ENCODE peak calls at places on chromosomes 6 and 20, in seven cellular contexts. One of them, this sample, is unnamed.

GRCh38 chr20:24651171-24651972 is 181.9 kb downstream of the SYNDIG1 start:
- DNase-seq in fibroblast of mammary gland: peak; percentile 94
- DNase-seq in GM12878: no peak
- DNase-seq in left ventricle myocardium inferior: no peak
- DNase-seq in GM13977: no peak
- DNase-seq in progenitor cell of endocrine pancreas: no peak
- DNase-seq in activated CD8-positive, alpha-beta T cell treated with anti-CD3 and anti-CD28 coated beads for 36 hours: no peak
- DNase-seq in this sample: no peak

GRCh38 chr6:53925891-53926290 is 131.1 kb downstream of the LRRC1 start:
- DNase-seq in activated CD8-positive, alpha-beta T cell treated with anti-CD3 and anti-CD28 coated beads for 36 hours: no peak
- DNase-seq in GM13977: no peak
- DNase-seq in progenitor cell of endocrine pancreas: no peak
- DNase-seq in GM12878: no peak
- DNase-seq in fibroblast of mammary gland: no peak
- DNase-seq in left ventricle myocardium inferior: no peak
- DNase-seq in this sample: no peak

GRCh38 chr6:169725270-169726048 is 1.2 kb upstream of the PHF10 start:
- DNase-seq in GM13977: no peak
- DNase-seq in GM12878: no peak
- DNase-seq in left ventricle myocardium inferior: peak; percentile 29
- DNase-seq in progenitor cell of endocrine pancreas: peak; percentile 30
- DNase-seq in fibroblast of mammary gland: peak; percentile 93
- DNase-seq in activated CD8-positive, alpha-beta T cell treated with anti-CD3 and anti-CD28 coated beads for 36 hours: peak; percentile 55
- DNase-seq in this sample: no peak

GRCh38 chr6:31729515-31729978 is 448 bp upstream of the DDAH2 start:
- DNase-seq in left ventricle myocardium inferior: peak; percentile 94
- DNase-seq in GM12878: peak; percentile 35
- DNase-seq in GM13977: peak; percentile 87
- DNase-seq in progenitor cell of endocrine pancreas: peak; percentile 75
- DNase-seq in fibroblast of mammary gland: peak; percentile 88
- DNase-seq in activated CD8-positive, alpha-beta T cell treated with anti-CD3 and anti-CD28 coated beads for 36 hours: peak; percentile 84
- DNase-seq in this sample: peak; percentile 83

GRCh38 chr20:41137412-41138216 is at the start of gene PLCG1:
- DNase-seq in GM12878: no peak
- DNase-seq in fibroblast of mammary gland: peak; percentile 50
- DNase-seq in left ventricle myocardium inferior: peak; percentile 86
- DNase-seq in activated CD8-positive, alpha-beta T cell treated with anti-CD3 and anti-CD28 coated beads for 36 hours: peak; percentile 87
- DNase-seq in progenitor cell of endocrine pancreas: peak; percentile 72
- DNase-seq in GM13977: peak; percentile 94
- DNase-seq in this sample: peak; percentile 94

GRCh38 chr6:50712291-50712690 is 1.0 kb upstream of the TFAP2D start:
- DNase-seq in GM13977: no peak
- DNase-seq in fibroblast of mammary gland: no peak
- DNase-seq in GM12878: no peak
- DNase-seq in progenitor cell of endocrine pancreas: no peak
- DNase-seq in activated CD8-positive, alpha-beta T cell treated with anti-CD3 and anti-CD28 coated beads for 36 hours: no peak
- DNase-seq in left ventricle myocardium inferior: no peak
- DNase-seq in this sample: no peak

GRCh38 chr6:257774-258173 is 34.5 kb upstream of the DUSP22 start:
- DNase-seq in left ventricle myocardium inferior: no peak
- DNase-seq in GM12878: no peak
- DNase-seq in GM13977: no peak
- DNase-seq in progenitor cell of endocrine pancreas: no peak
- DNase-seq in activated CD8-positive, alpha-beta T cell treated with anti-CD3 and anti-CD28 coated beads for 36 hours: peak; percentile 20
- DNase-seq in fibroblast of mammary gland: no peak
- DNase-seq in this sample: no peak

GRCh38 chr6:125203395-125203794 is 49.8 kb downstream of the TPD52L1 start:
- DNase-seq in GM13977: no peak
- DNase-seq in fibroblast of mammary gland: no peak
- DNase-seq in activated CD8-positive, alpha-beta T cell treated with anti-CD3 and anti-CD28 coated beads for 36 hours: no peak
- DNase-seq in GM12878: no peak
- DNase-seq in progenitor cell of endocrine pancreas: no peak
- DNase-seq in left ventricle myocardium inferior: no peak
- DNase-seq in this sample: no peak

GRCh38 chr6:159044899-159045727 is at the start of gene TAGAP:
- DNase-seq in GM12878: peak; percentile 63
- DNase-seq in GM13977: peak; percentile 80
- DNase-seq in left ventricle myocardium inferior: peak; percentile 52
- DNase-seq in activated CD8-positive, alpha-beta T cell treated with anti-CD3 and anti-CD28 coated beads for 36 hours: peak; percentile 95
- DNase-seq in fibroblast of mammary gland: no peak
- DNase-seq in progenitor cell of endocrine pancreas: no peak
- DNase-seq in this sample: peak; percentile 83

GRCh38 chr6:3039384-3039783 is 28.9 kb upstream of the RIPK1 start:
- DNase-seq in activated CD8-positive, alpha-beta T cell treated with anti-CD3 and anti-CD28 coated beads for 36 hours: no peak
- DNase-seq in GM13977: no peak
- DNase-seq in fibroblast of mammary gland: no peak
- DNase-seq in left ventricle myocardium inferior: no peak
- DNase-seq in progenitor cell of endocrine pancreas: no peak
- DNase-seq in GM12878: no peak
- DNase-seq in this sample: no peak

GRCh38 chr6:157987788-157988699 is 6.4 kb downstream of the SYNJ2 start:
- DNase-seq in progenitor cell of endocrine pancreas: no peak
- DNase-seq in left ventricle myocardium inferior: no peak
- DNase-seq in GM13977: no peak
- DNase-seq in GM12878: no peak
- DNase-seq in fibroblast of mammary gland: no peak
- DNase-seq in activated CD8-positive, alpha-beta T cell treated with anti-CD3 and anti-CD28 coated beads for 36 hours: no peak
- DNase-seq in this sample: no peak

GRCh38 chr20:17747431-17747846 is 47.7 kb downstream of the BANF2 start:
- DNase-seq in left ventricle myocardium inferior: no peak
- DNase-seq in progenitor cell of endocrine pancreas: no peak
- DNase-seq in GM12878: no peak
- DNase-seq in fibroblast of mammary gland: peak; percentile 93
- DNase-seq in GM13977: no peak
- DNase-seq in activated CD8-positive, alpha-beta T cell treated with anti-CD3 and anti-CD28 coated beads for 36 hours: no peak
- DNase-seq in this sample: no peak

GRCh38 chr6:13418838-13419237 is 68.6 kb downstream of the GFOD1 start:
- DNase-seq in GM13977: no peak
- DNase-seq in progenitor cell of endocrine pancreas: no peak
- DNase-seq in left ventricle myocardium inferior: no peak
- DNase-seq in activated CD8-positive, alpha-beta T cell treated with anti-CD3 and anti-CD28 coated beads for 36 hours: no peak
- DNase-seq in fibroblast of mammary gland: no peak
- DNase-seq in GM12878: no peak
- DNase-seq in this sample: no peak

GRCh38 chr6:19354181-19354580 is 483.0 kb upstream of the ID4 start:
- DNase-seq in fibroblast of mammary gland: no peak
- DNase-seq in progenitor cell of endocrine pancreas: no peak
- DNase-seq in GM13977: no peak
- DNase-seq in activated CD8-positive, alpha-beta T cell treated with anti-CD3 and anti-CD28 coated beads for 36 hours: no peak
- DNase-seq in left ventricle myocardium inferior: no peak
- DNase-seq in GM12878: no peak
- DNase-seq in this sample: no peak

GRCh38 chr20:29744071-29744470 is 1513.4 kb upstream of the DEFB115 start:
- DNase-seq in progenitor cell of endocrine pancreas: no peak
- DNase-seq in GM13977: no peak
- DNase-seq in fibroblast of mammary gland: no peak
- DNase-seq in GM12878: no peak
- DNase-seq in activated CD8-positive, alpha-beta T cell treated with anti-CD3 and anti-CD28 coated beads for 36 hours: no peak
- DNase-seq in left ventricle myocardium inferior: no peak
- DNase-seq in this sample: no peak

GRCh38 chr20:54209216-54209813 is 1.4 kb downstream of the PFDN4 start:
- DNase-seq in activated CD8-positive, alpha-beta T cell treated with anti-CD3 and anti-CD28 coated beads for 36 hours: no peak
- DNase-seq in fibroblast of mammary gland: no peak
- DNase-seq in GM12878: no peak
- DNase-seq in left ventricle myocardium inferior: no peak
- DNase-seq in GM13977: no peak
- DNase-seq in progenitor cell of endocrine pancreas: no peak
- DNase-seq in this sample: no peak

GRCh38 chr6:127255286-127255685 is 11.4 kb upstream of the RNF146 start:
- DNase-seq in activated CD8-positive, alpha-beta T cell treated with anti-CD3 and anti-CD28 coated beads for 36 hours: no peak
- DNase-seq in progenitor cell of endocrine pancreas: no peak
- DNase-seq in GM12878: no peak
- DNase-seq in left ventricle myocardium inferior: no peak
- DNase-seq in fibroblast of mammary gland: no peak
- DNase-seq in GM13977: no peak
- DNase-seq in this sample: no peak

GRCh38 chr6:37607949-37608348 is 89.7 kb downstream of the MDGA1 start:
- DNase-seq in activated CD8-positive, alpha-beta T cell treated with anti-CD3 and anti-CD28 coated beads for 36 hours: no peak
- DNase-seq in left ventricle myocardium inferior: no peak
- DNase-seq in fibroblast of mammary gland: peak; percentile 22
- DNase-seq in GM12878: no peak
- DNase-seq in progenitor cell of endocrine pancreas: no peak
- DNase-seq in GM13977: no peak
- DNase-seq in this sample: no peak
- TF ChIP-seq CTCF in activated CD8-positive, alpha-beta T cell treated with anti-CD3 and anti-CD28 coated beads for 36 hours: no peak
- TF ChIP-seq CTCF in left ventricle myocardium inferior: peak; percentile 38
- TF ChIP-seq CTCF in fibroblast of mammary gland: peak; percentile 61
- TF ChIP-seq CTCF in GM12878: peak; percentile 20
- TF ChIP-seq CTCF in progenitor cell of endocrine pancreas: peak; percentile 62
- TF ChIP-seq CTCF in GM13977: no peak
- TF ChIP-seq CTCF in this sample: no peak

DNA sequence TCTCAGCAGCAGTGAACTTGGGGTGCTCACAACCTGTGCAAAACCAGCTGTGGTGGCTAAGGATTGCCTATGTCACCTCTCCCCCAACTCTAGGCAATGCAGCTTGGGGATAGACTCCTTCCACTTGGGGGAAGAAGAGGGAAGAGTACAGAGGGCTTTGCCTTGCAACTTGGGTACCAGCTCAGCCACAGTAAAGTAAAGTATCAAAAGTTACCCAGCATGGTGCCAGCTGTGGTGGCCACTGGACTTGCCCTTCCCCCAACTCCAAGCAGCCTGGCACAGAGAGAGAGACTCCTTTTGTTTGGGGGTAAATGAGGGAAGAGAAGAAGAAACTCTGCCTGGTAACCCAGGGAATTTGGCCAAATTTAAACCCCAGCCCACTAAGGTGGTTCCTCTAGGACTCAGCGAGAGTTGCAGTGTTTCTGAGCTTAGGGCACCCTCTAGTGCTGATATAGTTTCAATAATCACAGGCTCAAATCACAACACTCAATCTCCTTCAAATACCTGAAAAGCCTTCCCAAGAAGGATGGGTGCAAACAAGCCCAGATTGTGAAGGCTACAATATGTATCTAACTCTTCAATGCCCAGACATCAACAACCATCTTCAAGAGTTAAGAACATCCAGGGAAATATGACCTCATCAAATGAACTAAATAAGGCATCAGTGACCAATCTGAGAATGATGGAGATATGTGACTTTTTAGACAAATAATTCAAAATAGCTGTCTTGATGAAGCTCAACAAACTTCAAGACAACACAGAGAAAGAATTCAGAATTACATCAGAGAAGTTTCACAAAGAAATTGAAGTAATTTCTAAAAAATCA is 7.6 kb upstream of the DEFB129 start:
- DNase-seq in GM13977: peak; percentile 17
- DNase-seq in progenitor cell of endocrine pancreas: no peak
- DNase-seq in activated CD8-positive, alpha-beta T cell treated with anti-CD3 and anti-CD28 coated beads for 36 hours: peak; percentile 7
- DNase-seq in fibroblast of mammary gland: peak; percentile 20
- DNase-seq in left ventricle myocardium inferior: no peak
- DNase-seq in GM12878: no peak
- DNase-seq in this sample: peak; percentile 8
- TF ChIP-seq CTCF in GM13977: peak; percentile 49
- TF ChIP-seq CTCF in progenitor cell of endocrine pancreas: peak; percentile 56
- TF ChIP-seq CTCF in activated CD8-positive, alpha-beta T cell treated with anti-CD3 and anti-CD28 coated beads for 36 hours: no peak
- TF ChIP-seq CTCF in fibroblast of mammary gland: peak; percentile 39
- TF ChIP-seq CTCF in left ventricle myocardium inferior: peak; percentile 55
- TF ChIP-seq CTCF in GM12878: peak; percentile 29
- TF ChIP-seq CTCF in this sample: peak; percentile 4

GRCh38 chr20:20712004-20712473 is 405 bp downstream of the RALGAPA2 start:
- DNase-seq in GM12878: no peak
- DNase-seq in left ventricle myocardium inferior: no peak
- DNase-seq in progenitor cell of endocrine pancreas: peak; percentile 26
- DNase-seq in GM13977: no peak
- DNase-seq in fibroblast of mammary gland: no peak
- DNase-seq in activated CD8-positive, alpha-beta T cell treated with anti-CD3 and anti-CD28 coated beads for 36 hours: peak; percentile 9
- DNase-seq in this sample: no peak
- TF ChIP-seq CTCF in GM12878: no peak
- TF ChIP-seq CTCF in left ventricle myocardium inferior: no peak
- TF ChIP-seq CTCF in progenitor cell of endocrine pancreas: no peak
- TF ChIP-seq CTCF in GM13977: no peak
- TF ChIP-seq CTCF in fibroblast of mammary gland: no peak
- TF ChIP-seq CTCF in activated CD8-positive, alpha-beta T cell treated with anti-CD3 and anti-CD28 coated beads for 36 hours: no peak
- TF ChIP-seq CTCF in this sample: no peak

GRCh38 chr6:35754452-35755321 is 17.9 kb downstream of the ARMC12 start:
- DNase-seq in activated CD8-positive, alpha-beta T cell treated with anti-CD3 and anti-CD28 coated beads for 36 hours: no peak
- DNase-seq in GM12878: no peak
- DNase-seq in GM13977: no peak
- DNase-seq in progenitor cell of endocrine pancreas: no peak
- DNase-seq in left ventricle myocardium inferior: no peak
- DNase-seq in fibroblast of mammary gland: peak; percentile 55
- DNase-seq in this sample: no peak
- TF ChIP-seq CTCF in activated CD8-positive, alpha-beta T cell treated with anti-CD3 and anti-CD28 coated beads for 36 hours: no peak
- TF ChIP-seq CTCF in GM12878: no peak
- TF ChIP-seq CTCF in GM13977: no peak
- TF ChIP-seq CTCF in progenitor cell of endocrine pancreas: no peak
- TF ChIP-seq CTCF in left ventricle myocardium inferior: peak; percentile 33
- TF ChIP-seq CTCF in fibroblast of mammary gland: no peak
- TF ChIP-seq CTCF in this sample: no peak

GRCh38 chr6:33988121-33989015 is 157.5 kb downstream of the GRM4 start:
- DNase-seq in activated CD8-positive, alpha-beta T cell treated with anti-CD3 and anti-CD28 coated beads for 36 hours: no peak
- DNase-seq in GM12878: no peak
- DNase-seq in GM13977: no peak
- DNase-seq in fibroblast of mammary gland: no peak
- DNase-seq in progenitor cell of endocrine pancreas: peak; percentile 37
- DNase-seq in left ventricle myocardium inferior: no peak
- DNase-seq in this sample: no peak
- TF ChIP-seq CTCF in activated CD8-positive, alpha-beta T cell treated with anti-CD3 and anti-CD28 coated beads for 36 hours: no peak
- TF ChIP-seq CTCF in GM12878: no peak
- TF ChIP-seq CTCF in GM13977: no peak
- TF ChIP-seq CTCF in fibroblast of mammary gland: no peak
- TF ChIP-seq CTCF in progenitor cell of endocrine pancreas: no peak
- TF ChIP-seq CTCF in left ventricle myocardium inferior: no peak
- TF ChIP-seq CTCF in this sample: no peak

GRCh38 chr6:83068628-83069027 is 1.2 kb downstream of the DOP1A start:
- DNase-seq in progenitor cell of endocrine pancreas: no peak
- DNase-seq in GM13977: no peak
- DNase-seq in fibroblast of mammary gland: no peak
- DNase-seq in left ventricle myocardium inferior: no peak
- DNase-seq in GM12878: no peak
- DNase-seq in activated CD8-positive, alpha-beta T cell treated with anti-CD3 and anti-CD28 coated beads for 36 hours: no peak
- DNase-seq in this sample: no peak

GRCh38 chr6:83065511-83066192 is at the start of gene UBE3D:
- DNase-seq in left ventricle myocardium inferior: peak; percentile 92
- DNase-seq in GM12878: no peak
- DNase-seq in activated CD8-positive, alpha-beta T cell treated with anti-CD3 and anti-CD28 coated beads for 36 hours: peak; percentile 95
- DNase-seq in GM13977: peak; percentile 89
- DNase-seq in fibroblast of mammary gland: peak; percentile 74
- DNase-seq in progenitor cell of endocrine pancreas: peak; percentile 92
- DNase-seq in this sample: peak; percentile 90

GRCh38 chr6:83069633-83070032 is 2.2 kb downstream of the DOP1A start:
- DNase-seq in fibroblast of mammary gland: no peak
- DNase-seq in GM13977: no peak
- DNase-seq in GM12878: no peak
- DNase-seq in activated CD8-positive, alpha-beta T cell treated with anti-CD3 and anti-CD28 coated beads for 36 hours: no peak
- DNase-seq in progenitor cell of endocrine pancreas: no peak
- DNase-seq in left ventricle myocardium inferior: no peak
- DNase-seq in this sample: no peak

GRCh38 chr6:83071023-83071422 is 3.6 kb downstream of the DOP1A start:
- DNase-seq in progenitor cell of endocrine pancreas: no peak
- DNase-seq in GM12878: peak; percentile 60
- DNase-seq in fibroblast of mammary gland: peak; percentile 21
- DNase-seq in left ventricle myocardium inferior: no peak
- DNase-seq in activated CD8-positive, alpha-beta T cell treated with anti-CD3 and anti-CD28 coated beads for 36 hours: no peak
- DNase-seq in GM13977: peak; percentile 34
- DNase-seq in this sample: peak; percentile 41

GRCh38 chr6:83067448-83068413 is at the start of gene DOP1A:
- DNase-seq in activated CD8-positive, alpha-beta T cell treated with anti-CD3 and anti-CD28 coated beads for 36 hours: peak; percentile 99
- DNase-seq in GM12878: peak; percentile 85
- DNase-seq in GM13977: peak; percentile 94
- DNase-seq in progenitor cell of endocrine pancreas: peak; percentile 94
- DNase-seq in fibroblast of mammary gland: peak; percentile 91
- DNase-seq in left ventricle myocardium inferior: peak; percentile 97
- DNase-seq in this sample: peak; percentile 93
- TF ChIP-seq CTCF in activated CD8-positive, alpha-beta T cell treated with anti-CD3 and anti-CD28 coated beads for 36 hours: peak; percentile 85
- TF ChIP-seq CTCF in GM12878: peak; percentile 96
- TF ChIP-seq CTCF in GM13977: peak; percentile 97
- TF ChIP-seq CTCF in progenitor cell of endocrine pancreas: peak; percentile 99
- TF ChIP-seq CTCF in fibroblast of mammary gland: peak; percentile 92
- TF ChIP-seq CTCF in left ventricle myocardium inferior: peak; percentile 99
- TF ChIP-seq CTCF in this sample: peak; percentile 91